ENCODE peak calls at places on chromosomes 4 and X, in ten cellular contexts. A is stomach, C is psoas muscle, Z is cardiac fibroblast, V is hepatocyte, W is IMR-90, F is GM23338, H is upper lobe of right lung, R is heart left ventricle, K is cardiac muscle cell. Y is an unnamed sample.
A peak's percentile ranks its signal among the peaks of the same experiment; 100 is the strongest.

GRCh38 chr4:141275834-141276233 is 55.1 kb downstream of the ZNF330 start:
- DNase-seq in Z (peak; percentile 73), K (no peak), A (no peak), H (no peak), F (no peak), C (no peak), V (no peak), W (peak; percentile 94), R (no peak), Y (no peak)

GRCh38 chr4:6236816-6237390 is 32.7 kb upstream of the WFS1 start:
- DNase-seq in A (no peak), V (no peak), R (no peak), H (peak; percentile 40), F (no peak), C (no peak), W (no peak), Z (no peak), K (no peak), Y (no peak)

GRCh38 chr4:15778191-15778741 is at the start of gene CD38:
- DNase-seq in W (no peak), H (peak; percentile 69), Z (peak; percentile 8), R (peak; percentile 47), A (no peak), F (peak; percentile 64), C (peak; percentile 33), K (peak; percentile 29), V (peak; percentile 16), Y (no peak)

GRCh38 chr4:2415213-2415612 is 3.2 kb downstream of the ZFYVE28 start:
- DNase-seq in V (no peak), A (no peak), K (no peak), W (no peak), H (no peak), F (no peak), C (no peak), R (no peak), Z (no peak), Y (no peak)

GRCh38 chr4:128468485-128468989 is 180.9 kb upstream of the PGRMC2 start:
- DNase-seq in R (peak; percentile 51), H (no peak), A (peak; percentile 45), K (no peak), C (no peak), W (peak; percentile 99), V (peak; percentile 76), Z (peak; percentile 99), F (no peak), Y (no peak)

GRCh38 chr4:139901516-139902327 is 236.1 kb downstream of the MGST2 start:
- DNase-seq in V (no peak), K (no peak), W (peak; percentile 44), C (no peak), R (no peak), H (no peak), A (no peak), Z (no peak), F (no peak), Y (no peak)

GRCh38 chr4:56570041-56570440 is 64.5 kb downstream of the ARL9 start:
- DNase-seq in A (no peak), F (no peak), C (no peak), H (no peak), W (peak; percentile 47), R (no peak), Z (peak; percentile 7), V (no peak), K (no peak), Y (no peak)

GRCh38 chr4:84582988-84583870 is at the start of gene CDS1:
- DNase-seq in C (peak; percentile 17), Z (no peak), R (peak; percentile 36), H (peak; percentile 93), V (peak; percentile 71), F (peak; percentile 77), W (no peak), A (peak; percentile 77), K (peak; percentile 71), Y (no peak)

GRCh38 chr4:83974111-83974789 is 438.3 kb downstream of the GPAT3 start:
- DNase-seq in A (no peak), R (no peak), H (no peak), W (no peak), K (no peak), Z (no peak), C (no peak), F (no peak), V (no peak), Y (no peak)

GRCh38 chrX:114058988-114059418 is 524.9 kb upstream of the HTR2C start:
- DNase-seq in C (no peak), H (no peak), R (no peak), K (no peak), Z (no peak), V (no peak), W (no peak), A (no peak), F (no peak), Y (no peak)

GRCh38 chrX:119981286-119982070 is 37.9 kb upstream of the NKAP start:
- DNase-seq in V (peak; percentile 46), A (no peak), K (peak; percentile 47), C (no peak), H (no peak), R (no peak), Z (peak; percentile 36), F (peak; percentile 73), W (peak; percentile 5), Y (no peak)

GRCh38 chr4:143700060-143700419 is 435 bp downstream of the FREM3 start:
- DNase-seq in W (no peak), R (peak; percentile 52), C (peak; percentile 20), F (peak; percentile 61), Z (peak; percentile 4), H (peak; percentile 64), K (peak; percentile 29), A (no peak), V (peak; percentile 25), Y (no peak)

DNA sequence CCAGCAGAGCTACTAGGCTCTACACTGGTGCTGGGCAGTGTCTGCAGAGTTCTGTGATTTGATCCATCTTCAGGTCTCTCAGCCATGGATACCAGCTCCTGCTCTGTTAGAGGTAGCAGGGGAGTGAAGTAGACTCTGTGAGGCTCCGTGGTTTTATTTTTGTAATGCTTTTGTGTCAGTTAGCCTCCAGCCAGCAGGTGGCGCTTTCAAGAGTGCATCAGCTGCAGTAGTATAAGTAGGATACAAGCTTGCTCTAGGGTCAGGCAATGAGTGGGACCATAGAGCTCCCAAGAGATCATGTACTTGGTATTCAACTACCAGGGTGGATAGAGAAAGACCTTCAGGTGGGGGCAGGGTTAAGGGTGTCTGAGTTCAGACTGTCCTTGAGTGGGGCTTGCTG is 362.5 kb upstream of the TRAM1L1 start:
- DNase-seq in A (no peak), C (no peak), H (no peak), V (no peak), K (no peak), Z (no peak), R (no peak), W (no peak), F (peak; percentile 69), Y (no peak)
- TF ChIP-seq CTCF in A (no peak), C (no peak), H (no peak), V (no peak), K (no peak), Z (no peak), R (no peak), W (no peak), F (peak; percentile 80), Y (no peak)

GRCh38 chr4:4985844-4986243 is 33.4 kb downstream of the CYTL1 start:
- DNase-seq in K (no peak), A (no peak), C (no peak), V (no peak), F (peak; percentile 50), R (no peak), W (no peak), Z (peak; percentile 16), H (no peak), Y (no peak)
- TF ChIP-seq CTCF in K (peak; percentile 10), A (no peak), C (no peak), V (peak; percentile 26), F (peak; percentile 51), R (no peak), W (peak; percentile 16), Z (no peak), H (no peak), Y (no peak)

GRCh38 chr4:183444953-183445543 is 612 bp downstream of the CDKN2AIP start:
- DNase-seq in K (peak; percentile 61), R (peak; percentile 63), A (peak; percentile 46), V (no peak), H (peak; percentile 82), W (no peak), F (peak; percentile 63), Z (peak; percentile 17), C (no peak), Y (no peak)

GRCh38 chr4:183444149-183444952 is at the start of gene CDKN2AIP:
- DNase-seq in Z (peak; percentile 97), V (peak; percentile 96), C (peak; percentile 95), F (peak; percentile 97), K (peak; percentile 97), R (peak; percentile 95), W (peak; percentile 90), A (peak; percentile 95), H (peak; percentile 98), Y (peak; percentile 92)

GRCh38 chr4:183438458-183439113 is 5.8 kb upstream of the CDKN2AIP start:
- DNase-seq in F (no peak), V (peak; percentile 79), R (no peak), K (no peak), Z (no peak), H (no peak), W (peak; percentile 97), A (peak; percentile 63), C (no peak), Y (peak; percentile 82)

GRCh38 chr4:183443609-183444148 is 757 bp upstream of the CDKN2AIP start:
- DNase-seq in R (no peak), K (no peak), F (peak; percentile 77), W (peak; percentile 52), Z (no peak), A (no peak), C (no peak), H (no peak), V (no peak), Y (peak; percentile 91)

DNA sequence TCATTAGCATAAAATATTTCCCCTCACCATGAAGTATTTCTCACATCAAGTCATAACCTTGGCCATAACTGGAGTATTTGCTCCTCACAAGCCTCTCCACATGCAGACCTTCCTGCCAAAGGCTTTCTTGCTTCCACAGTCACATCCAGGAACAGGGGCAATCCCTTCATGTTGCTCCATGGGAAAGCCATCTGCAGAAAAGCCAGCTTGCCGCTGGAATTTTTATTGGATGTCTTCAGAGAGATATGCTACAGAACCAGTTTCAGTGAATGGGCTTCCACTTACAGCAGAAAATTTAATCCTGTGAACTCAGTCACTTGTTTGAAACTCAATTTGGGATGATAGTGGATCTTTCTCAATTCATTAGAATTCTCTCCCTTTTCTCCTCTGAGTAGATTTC is 3.2 kb upstream of the CDKN2AIP start:
- DNase-seq in Z (no peak), K (no peak), F (no peak), C (no peak), A (no peak), W (no peak), R (no peak), H (no peak), V (peak; percentile 50), Y (no peak)
- TF ChIP-seq CTCF in Z (no peak), K (no peak), F (no peak), C (no peak), A (no peak), W (no peak), R (no peak), H (no peak), V (no peak), Y (no peak)

GRCh38 chrX:153667931-153668396 is 5.6 kb downstream of the PNCK start:
- DNase-seq in K (peak; percentile 79), H (peak; percentile 89), A (peak; percentile 87), W (peak; percentile 64), V (peak; percentile 91), Z (peak; percentile 89), R (peak; percentile 91), F (peak; percentile 85), C (peak; percentile 80), Y (no peak)
- TF ChIP-seq CTCF in K (peak; percentile 67), H (peak; percentile 69), A (peak; percentile 71), W (peak; percentile 73), V (peak; percentile 66), Z (peak; percentile 76), R (peak; percentile 62), F (peak; percentile 58), C (peak; percentile 69), Y (peak; percentile 29)

Y was measured in vagina.